ENCODE peak calls at places on chromosomes 2 and 18, in seven cellular contexts. X, O, B, T, G, W and J are unnamed samples.
A peak's percentile ranks its signal among the peaks of the same experiment; 100 is the strongest.

GRCh38 chr2:172438064-172438421 is 10.7 kb downstream of the ITGA6 start:
- DNase-seq in X (peak; percentile 22), O (no peak), B (no peak), T (peak; percentile 43), G (no peak), W (no peak), J (no peak)

GRCh38 chr2:149507933-149508332 is 79.6 kb downstream of the MMADHC start:
- DNase-seq in X (no peak), O (no peak), B (no peak), T (no peak), G (no peak), W (no peak), J (no peak)

GRCh38 chr2:54402350-54402749 is 53.8 kb upstream of the SPTBN1 start:
- DNase-seq in X (peak; percentile 82), O (no peak), B (no peak), T (no peak), G (peak; percentile 59), W (no peak), J (peak; percentile 76)

GRCh38 chr2:51990684-51991083 is 958.8 kb upstream of the NRXN1 start:
- DNase-seq in X (no peak), O (no peak), B (no peak), T (no peak), G (no peak), W (no peak), J (no peak)

GRCh38 chr2:163191372-163191771 is 352.8 kb upstream of the KCNH7 start:
- DNase-seq in X (peak; percentile 50), O (no peak), B (no peak), T (peak; percentile 34), G (no peak), W (no peak), J (peak; percentile 12)

GRCh38 chr2:61775956-61776570 is 77.8 kb downstream of the FAM161A start:
- DNase-seq in X (no peak), O (no peak), B (no peak), T (no peak), G (no peak), W (no peak), J (no peak)

GRCh38 chr2:132937629-132938028 is 267.6 kb upstream of the LYPD1 start:
- DNase-seq in X (peak; percentile 63), O (no peak), B (no peak), T (peak; percentile 6), G (no peak), W (no peak), J (peak; percentile 2)

GRCh38 chr2:44974064-44974715 is 32.7 kb downstream of the SIX3 start:
- DNase-seq in X (peak; percentile 37), O (no peak), B (no peak), T (peak; percentile 54), G (no peak), W (no peak), J (peak; percentile 82)

GRCh38 chr2:20401495-20401855 is 45.4 kb upstream of the RHOB start:
- DNase-seq in X (no peak), O (no peak), B (no peak), T (no peak), G (no peak), W (no peak), J (no peak)

GRCh38 chr2:183227191-183227590 is 102.9 kb downstream of the NUP35 start:
- DNase-seq in X (no peak), O (no peak), B (no peak), T (no peak), G (no peak), W (no peak), J (no peak)

GRCh38 chr18:62165583-62165982 is 21.3 kb downstream of the PIGN start:
- DNase-seq in X (no peak), O (no peak), B (no peak), T (no peak), G (no peak), W (no peak), J (no peak)

GRCh38 chr2:57796527-57796926 is 250.1 kb upstream of the VRK2 start:
- DNase-seq in X (no peak), O (no peak), B (no peak), T (no peak), G (no peak), W (no peak), J (no peak)

GRCh38 chr2:220001693-220002260 is 374.3 kb downstream of the SLC4A3 start:
- DNase-seq in X (peak; percentile 58), O (no peak), B (no peak), T (no peak), G (no peak), W (no peak), J (no peak)

GRCh38 chr2:17652681-17653080 is 100.9 kb downstream of the SMC6 start:
- DNase-seq in X (no peak), O (no peak), B (no peak), T (no peak), G (no peak), W (no peak), J (no peak)

GRCh38 chr2:185472574-185472973 is 266.0 kb upstream of the FSIP2 start:
- DNase-seq in X (no peak), O (no peak), B (no peak), T (no peak), G (no peak), W (no peak), J (no peak)

GRCh38 chr2:32474391-32474790 is 117.6 kb downstream of the BIRC6 start:
- DNase-seq in X (peak; percentile 25), O (no peak), B (no peak), T (no peak), G (no peak), W (no peak), J (peak; percentile 15)

GRCh38 chr2:45127321-45127720 is 118.1 kb upstream of the SIX2 start:
- DNase-seq in X (no peak), O (no peak), B (no peak), T (no peak), G (no peak), W (no peak), J (no peak)

GRCh38 chr2:10167316-10167715 is 44.8 kb downstream of the RRM2 start:
- DNase-seq in X (no peak), O (no peak), B (no peak), T (no peak), G (no peak), W (no peak), J (no peak)

GRCh38 chr2:6866239-6866745 is 585 bp upstream of the CMPK2 start:
- DNase-seq in X (peak; percentile 3), O (peak; percentile 71), B (no peak), T (peak; percentile 54), G (no peak), W (no peak), J (peak; percentile 29)

GRCh38 chr2:241933175-241933911 is 63.8 kb downstream of the RTP5 start:
- DNase-seq in X (no peak), O (no peak), B (peak; percentile 51), T (no peak), G (no peak), W (no peak), J (peak; percentile 70)

GRCh38 chr2:216308532-216308931 is 63.8 kb downstream of the MARCHF4 start:
- DNase-seq in X (peak; percentile 71), O (no peak), B (no peak), T (no peak), G (no peak), W (no peak), J (peak; percentile 27)

GRCh38 chr18:56967032-56967431 is 179.9 kb upstream of the BOD1L2 start:
- DNase-seq in X (no peak), O (no peak), B (no peak), T (no peak), G (no peak), W (no peak), J (no peak)

GRCh38 chr18:56962322-56962721 is 184.6 kb upstream of the BOD1L2 start:
- DNase-seq in X (no peak), O (no peak), B (no peak), T (no peak), G (no peak), W (no peak), J (no peak)
- TF ChIP-seq CTCF in X (no peak), O (no peak), B (no peak), T (no peak), G (no peak), W (no peak), J (no peak)

GRCh38 chr2:177392373-177393246 is at the start of gene AGPS:
- DNase-seq in X (peak; percentile 52), O (peak; percentile 90), B (peak; percentile 93), T (peak; percentile 88), G (peak; percentile 84), W (peak; percentile 69), J (peak; percentile 56)
- TF ChIP-seq CTCF in X (no peak), O (peak; percentile 55), B (peak; percentile 13), T (peak; percentile 22), G (peak; percentile 22), W (peak; percentile 17), J (no peak)

DNA sequence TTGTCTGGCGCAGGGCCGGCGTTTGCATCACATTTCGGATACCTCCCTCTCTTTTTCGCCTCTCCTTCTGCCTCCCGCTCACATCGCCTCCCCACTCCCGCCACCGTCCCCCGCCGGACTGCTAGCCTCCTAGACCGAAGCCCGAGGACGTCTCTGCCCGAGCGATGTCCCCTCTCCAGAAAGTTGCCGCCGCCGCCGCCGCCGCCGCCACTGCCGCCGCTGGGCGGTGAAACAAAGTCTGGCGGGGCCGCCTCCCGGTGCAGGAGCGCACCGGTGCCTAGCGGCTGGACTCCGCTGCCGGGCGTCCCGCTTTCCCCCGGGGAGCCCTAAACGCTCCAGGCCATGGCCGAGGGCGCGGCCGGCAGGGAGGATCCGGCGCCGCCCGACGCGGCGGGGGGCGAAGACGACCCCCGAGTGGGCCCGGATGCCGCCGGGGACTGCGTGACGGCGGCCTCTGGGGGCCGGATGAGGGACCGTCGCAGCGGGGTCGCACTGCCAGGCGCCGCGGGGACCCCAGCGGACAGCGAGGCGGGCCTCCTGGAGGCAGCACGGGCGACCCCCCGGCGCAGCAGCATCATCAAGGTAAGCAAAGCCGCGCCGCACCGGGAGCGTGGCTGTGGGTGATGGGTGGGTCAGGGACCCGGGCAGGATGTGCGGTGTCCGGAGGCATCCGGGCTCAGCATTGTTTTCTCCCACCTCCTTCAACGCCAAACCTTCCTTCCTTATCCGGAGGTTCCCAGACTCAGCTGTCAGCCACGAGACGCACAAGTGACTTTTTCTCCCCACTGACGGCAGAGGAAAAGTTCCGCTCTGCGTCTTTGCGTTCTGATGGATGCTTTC is 585 bp downstream of the PLCL1 start:
- DNase-seq in X (peak; percentile 6), O (peak; percentile 49), B (peak; percentile 65), T (peak; percentile 44), G (peak; percentile 27), W (peak; percentile 46), J (peak; percentile 55)
- TF ChIP-seq CTCF in X (no peak), O (no peak), B (no peak), T (no peak), G (peak; percentile 11), W (no peak), J (no peak)

GRCh38 chr18:79884963-79885728 is 66.3 kb downstream of the SLC66A2 start:
- DNase-seq in X (no peak), O (no peak), B (peak; percentile 48), T (no peak), G (no peak), W (no peak), J (no peak)

GRCh38 chr18:79888016-79888415 is 63.4 kb downstream of the SLC66A2 start:
- DNase-seq in X (no peak), O (peak; percentile 32), B (peak; percentile 58), T (no peak), G (no peak), W (no peak), J (no peak)

GRCh38 chr18:79889569-79889968 is 61.9 kb downstream of the SLC66A2 start:
- DNase-seq in X (no peak), O (no peak), B (peak; percentile 1), T (no peak), G (no peak), W (no peak), J (no peak)

GRCh38 chr18:79884296-79884962 is 67.0 kb downstream of the SLC66A2 start:
- DNase-seq in X (no peak), O (no peak), B (no peak), T (no peak), G (no peak), W (no peak), J (no peak)

GRCh38 chr18:79887181-79888000 is 64.1 kb downstream of the SLC66A2 start:
- DNase-seq in X (no peak), O (no peak), B (peak; percentile 51), T (no peak), G (no peak), W (peak; percentile 38), J (no peak)
- TF ChIP-seq CTCF in X (no peak), O (no peak), B (no peak), T (no peak), G (no peak), W (no peak), J (no peak)